ENCODE peak calls at places on chromosome 20, in ten cellular contexts. One of them, this sample, is unnamed.

GRCh38 chr20:38806855-38807655 is 1.6 kb downstream of the PPP1R16B start:
- DNase-seq in mucosa of descending colon: peak; percentile 28
- DNase-seq in colonic mucosa: no peak
- DNase-seq in neural crest cell: no peak
- DNase-seq in SK-N-SH: peak; percentile 43
- DNase-seq in tibial nerve: no peak
- DNase-seq in RWPE1: no peak
- DNase-seq in breast epithelium: no peak
- DNase-seq in GM13977: peak; percentile 63
- DNase-seq in WTC11: peak; percentile 27
- DNase-seq in this sample: peak; percentile 53

GRCh38 chr20:24027229-24027628 is 38.6 kb upstream of the GGTLC1 start:
- DNase-seq in SK-N-SH: no peak
- DNase-seq in mucosa of descending colon: peak; percentile 42
- DNase-seq in GM13977: no peak
- DNase-seq in tibial nerve: peak; percentile 68
- DNase-seq in RWPE1: no peak
- DNase-seq in breast epithelium: peak; percentile 33
- DNase-seq in neural crest cell: no peak
- DNase-seq in colonic mucosa: peak; percentile 43
- DNase-seq in WTC11: no peak
- DNase-seq in this sample: peak; percentile 89

GRCh38 chr20:44129996-44130718 is 56.8 kb downstream of the JPH2 start:
- DNase-seq in colonic mucosa: no peak
- DNase-seq in GM13977: no peak
- DNase-seq in RWPE1: no peak
- DNase-seq in breast epithelium: no peak
- DNase-seq in neural crest cell: no peak
- DNase-seq in mucosa of descending colon: no peak
- DNase-seq in WTC11: no peak
- DNase-seq in SK-N-SH: no peak
- DNase-seq in tibial nerve: no peak
- DNase-seq in this sample: no peak

GRCh38 chr20:19205999-19206398 is 6.4 kb upstream of the SLC24A3 start:
- DNase-seq in tibial nerve: peak; percentile 83
- DNase-seq in mucosa of descending colon: peak; percentile 88
- DNase-seq in WTC11: peak; percentile 93
- DNase-seq in RWPE1: peak; percentile 47
- DNase-seq in colonic mucosa: peak; percentile 85
- DNase-seq in SK-N-SH: peak; percentile 69
- DNase-seq in breast epithelium: peak; percentile 59
- DNase-seq in GM13977: peak; percentile 69
- DNase-seq in neural crest cell: peak; percentile 75
- DNase-seq in this sample: peak; percentile 77

GRCh38 chr20:32304121-32304520 is 26.7 kb downstream of the KIF3B start:
- DNase-seq in mucosa of descending colon: no peak
- DNase-seq in SK-N-SH: no peak
- DNase-seq in neural crest cell: no peak
- DNase-seq in tibial nerve: no peak
- DNase-seq in breast epithelium: no peak
- DNase-seq in WTC11: no peak
- DNase-seq in RWPE1: no peak
- DNase-seq in colonic mucosa: no peak
- DNase-seq in GM13977: no peak
- DNase-seq in this sample: no peak

GRCh38 chr20:48211847-48212246 is 426.6 kb upstream of the SULF2 start:
- DNase-seq in mucosa of descending colon: no peak
- DNase-seq in colonic mucosa: no peak
- DNase-seq in SK-N-SH: no peak
- DNase-seq in WTC11: no peak
- DNase-seq in RWPE1: no peak
- DNase-seq in neural crest cell: no peak
- DNase-seq in GM13977: no peak
- DNase-seq in tibial nerve: no peak
- DNase-seq in breast epithelium: no peak
- DNase-seq in this sample: no peak

GRCh38 chr20:39479196-39479810 is 517.2 kb downstream of the DHX35 start:
- DNase-seq in colonic mucosa: no peak
- DNase-seq in tibial nerve: no peak
- DNase-seq in RWPE1: no peak
- DNase-seq in breast epithelium: no peak
- DNase-seq in WTC11: no peak
- DNase-seq in GM13977: no peak
- DNase-seq in SK-N-SH: no peak
- DNase-seq in neural crest cell: no peak
- DNase-seq in mucosa of descending colon: no peak
- DNase-seq in this sample: no peak

GRCh38 chr20:14538433-14538832 is 201.0 kb upstream of the FLRT3 start:
- DNase-seq in GM13977: peak; percentile 20
- DNase-seq in mucosa of descending colon: no peak
- DNase-seq in WTC11: no peak
- DNase-seq in RWPE1: no peak
- DNase-seq in tibial nerve: no peak
- DNase-seq in breast epithelium: no peak
- DNase-seq in neural crest cell: no peak
- DNase-seq in colonic mucosa: no peak
- DNase-seq in SK-N-SH: no peak
- DNase-seq in this sample: no peak

DNA sequence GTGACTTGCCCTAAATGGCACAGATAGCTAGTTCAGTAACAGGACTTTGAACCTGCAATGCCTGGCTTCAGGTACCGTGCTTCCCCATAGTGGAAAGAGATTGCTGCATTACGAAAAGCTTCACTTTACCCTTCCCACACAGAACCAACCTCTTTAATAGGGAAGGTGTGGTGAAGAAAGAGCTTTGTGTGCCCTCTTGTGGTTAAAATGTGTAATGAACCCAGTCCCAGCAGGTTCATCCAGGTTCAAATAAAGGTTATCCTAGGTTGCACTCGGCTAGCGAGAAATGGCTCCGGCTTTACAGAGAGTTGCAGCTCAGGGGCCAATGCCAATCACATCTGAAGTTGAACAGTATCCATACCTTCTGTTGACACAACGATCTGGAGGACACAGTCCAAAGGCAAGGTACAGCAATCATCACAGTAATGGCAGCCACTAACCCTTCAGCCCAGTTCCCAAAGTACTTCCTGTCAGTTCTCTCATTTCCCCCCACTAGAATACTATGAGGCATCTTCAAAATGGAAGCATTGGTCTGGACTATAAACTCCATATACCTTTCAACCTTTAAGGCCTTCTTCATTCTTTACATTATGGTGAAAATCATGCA is 3.0 kb downstream of the DEFB115 start:
- DNase-seq in RWPE1: peak; percentile 48
- DNase-seq in tibial nerve: no peak
- DNase-seq in WTC11: no peak
- DNase-seq in colonic mucosa: no peak
- DNase-seq in GM13977: no peak
- DNase-seq in SK-N-SH: peak; percentile 29
- DNase-seq in neural crest cell: no peak
- DNase-seq in mucosa of descending colon: no peak
- DNase-seq in breast epithelium: no peak
- DNase-seq in this sample: peak; percentile 3
- TF ChIP-seq CTCF in RWPE1: peak; percentile 83
- TF ChIP-seq CTCF in tibial nerve: no peak
- TF ChIP-seq CTCF in WTC11: peak; percentile 43
- TF ChIP-seq CTCF in colonic mucosa: peak; percentile 30
- TF ChIP-seq CTCF in GM13977: peak; percentile 56
- TF ChIP-seq CTCF in SK-N-SH: peak; percentile 69
- TF ChIP-seq CTCF in neural crest cell: peak; percentile 50
- TF ChIP-seq CTCF in mucosa of descending colon: no peak
- TF ChIP-seq CTCF in breast epithelium: no peak
- TF ChIP-seq CTCF in this sample: peak; percentile 55

GRCh38 chr20:34820805-34821578 is 4.5 kb downstream of the NCOA6 start:
- DNase-seq in WTC11: no peak
- DNase-seq in tibial nerve: no peak
- DNase-seq in SK-N-SH: no peak
- DNase-seq in breast epithelium: no peak
- DNase-seq in GM13977: no peak
- DNase-seq in mucosa of descending colon: no peak
- DNase-seq in RWPE1: no peak
- DNase-seq in neural crest cell: no peak
- DNase-seq in colonic mucosa: no peak
- DNase-seq in this sample: no peak

GRCh38 chr20:34829191-34829590 is 3.7 kb upstream of the NCOA6 start:
- DNase-seq in neural crest cell: no peak
- DNase-seq in colonic mucosa: no peak
- DNase-seq in WTC11: no peak
- DNase-seq in tibial nerve: no peak
- DNase-seq in SK-N-SH: no peak
- DNase-seq in mucosa of descending colon: no peak
- DNase-seq in GM13977: no peak
- DNase-seq in breast epithelium: no peak
- DNase-seq in RWPE1: no peak
- DNase-seq in this sample: no peak

GRCh38 chr20:34824026-34824860 is 1.2 kb downstream of the NCOA6 start:
- DNase-seq in tibial nerve: peak; percentile 13
- DNase-seq in SK-N-SH: peak; percentile 50
- DNase-seq in colonic mucosa: peak; percentile 91
- DNase-seq in GM13977: peak; percentile 76
- DNase-seq in mucosa of descending colon: peak; percentile 80
- DNase-seq in WTC11: peak; percentile 72
- DNase-seq in breast epithelium: peak; percentile 65
- DNase-seq in RWPE1: peak; percentile 92
- DNase-seq in neural crest cell: peak; percentile 28
- DNase-seq in this sample: peak; percentile 89

GRCh38 chr20:34825530-34826362 is at the start of gene NCOA6:
- DNase-seq in mucosa of descending colon: peak; percentile 93
- DNase-seq in WTC11: peak; percentile 52
- DNase-seq in GM13977: peak; percentile 91
- DNase-seq in tibial nerve: peak; percentile 81
- DNase-seq in neural crest cell: peak; percentile 80
- DNase-seq in colonic mucosa: peak; percentile 93
- DNase-seq in SK-N-SH: peak; percentile 97
- DNase-seq in RWPE1: peak; percentile 96
- DNase-seq in breast epithelium: peak; percentile 74
- DNase-seq in this sample: peak; percentile 87

DNA sequence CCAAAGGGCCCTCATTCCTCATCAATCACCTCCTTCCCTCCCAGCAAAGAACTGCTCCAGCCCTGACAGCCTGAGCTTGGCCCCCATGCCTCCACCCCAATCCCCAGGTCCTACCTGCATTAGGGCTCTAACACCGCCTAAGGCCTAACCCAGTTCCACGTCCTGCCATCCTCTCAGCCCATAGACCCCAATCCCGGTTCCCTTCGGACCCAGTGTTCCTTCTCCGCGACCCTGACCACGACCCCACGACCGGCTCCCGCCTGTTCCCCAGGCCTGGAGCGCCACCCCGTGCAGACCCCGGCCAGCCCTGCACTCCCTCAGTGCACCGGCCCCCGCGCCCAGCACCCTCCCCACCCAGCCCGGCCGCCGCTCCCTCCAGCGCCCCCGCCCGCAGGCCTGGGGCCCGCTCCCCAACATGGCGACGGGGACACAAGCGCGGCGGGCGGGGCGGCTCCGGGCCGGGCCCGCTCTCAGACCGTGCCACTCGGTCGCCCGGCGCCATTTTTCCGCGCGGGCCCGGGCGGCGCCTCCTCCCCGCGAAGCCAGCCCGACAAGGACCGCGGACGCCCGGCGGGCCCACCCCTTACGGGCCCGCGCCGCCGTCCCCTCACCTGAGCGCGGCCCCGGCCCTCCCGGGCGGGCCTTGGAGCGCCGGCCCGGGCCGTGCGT is 456 bp downstream of the NCOA6 start:
- DNase-seq in SK-N-SH: peak; percentile 91
- DNase-seq in WTC11: peak; percentile 78
- DNase-seq in tibial nerve: peak; percentile 18
- DNase-seq in neural crest cell: peak; percentile 59
- DNase-seq in RWPE1: peak; percentile 60
- DNase-seq in mucosa of descending colon: peak; percentile 80
- DNase-seq in GM13977: peak; percentile 85
- DNase-seq in breast epithelium: peak; percentile 33
- DNase-seq in colonic mucosa: peak; percentile 56
- DNase-seq in this sample: peak; percentile 77
- TF ChIP-seq CTCF in SK-N-SH: peak; percentile 16
- TF ChIP-seq CTCF in WTC11: no peak
- TF ChIP-seq CTCF in tibial nerve: peak; percentile 8
- TF ChIP-seq CTCF in neural crest cell: peak; percentile 27
- TF ChIP-seq CTCF in RWPE1: no peak
- TF ChIP-seq CTCF in mucosa of descending colon: no peak
- TF ChIP-seq CTCF in GM13977: peak; percentile 22
- TF ChIP-seq CTCF in breast epithelium: no peak
- TF ChIP-seq CTCF in colonic mucosa: no peak
- TF ChIP-seq CTCF in this sample: no peak

DNA sequence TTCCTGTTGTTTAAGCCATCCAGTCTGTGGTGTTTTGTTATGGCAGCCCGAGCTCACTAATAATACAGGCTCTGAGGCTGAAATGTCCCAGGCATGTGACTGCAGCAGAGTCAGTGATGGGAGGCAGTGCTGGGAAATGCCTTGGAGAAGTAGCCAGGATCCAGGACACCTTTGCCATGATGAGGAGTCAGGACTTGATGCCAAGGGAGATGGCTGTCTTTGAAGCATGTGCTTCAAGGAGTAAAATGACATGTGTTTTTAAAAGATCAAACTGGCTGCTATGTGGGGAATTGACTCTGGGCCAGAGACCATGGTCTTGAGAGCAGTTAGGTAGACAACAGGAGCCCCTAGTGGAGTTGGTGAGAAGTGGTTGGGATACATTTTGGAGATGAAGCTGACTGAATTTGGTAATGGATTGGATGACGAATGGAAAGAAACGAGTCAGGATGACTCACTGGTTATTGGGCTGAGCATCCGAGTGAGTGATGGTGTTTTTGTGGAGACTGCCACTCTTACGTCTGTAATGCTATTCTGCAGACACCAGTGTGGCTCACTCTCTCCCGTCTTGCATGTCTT is 322.2 kb downstream of the PLCB1 start:
- DNase-seq in mucosa of descending colon: no peak
- DNase-seq in GM13977: peak; percentile 22
- DNase-seq in RWPE1: peak; percentile 55
- DNase-seq in tibial nerve: no peak
- DNase-seq in colonic mucosa: no peak
- DNase-seq in SK-N-SH: peak; percentile 8
- DNase-seq in breast epithelium: no peak
- DNase-seq in neural crest cell: no peak
- DNase-seq in WTC11: no peak
- DNase-seq in this sample: peak; percentile 48
- TF ChIP-seq CTCF in mucosa of descending colon: no peak
- TF ChIP-seq CTCF in GM13977: peak; percentile 41
- TF ChIP-seq CTCF in RWPE1: no peak
- TF ChIP-seq CTCF in tibial nerve: no peak
- TF ChIP-seq CTCF in colonic mucosa: no peak
- TF ChIP-seq CTCF in SK-N-SH: peak; percentile 77
- TF ChIP-seq CTCF in breast epithelium: no peak
- TF ChIP-seq CTCF in neural crest cell: peak; percentile 29
- TF ChIP-seq CTCF in WTC11: peak; percentile 27
- TF ChIP-seq CTCF in this sample: no peak

GRCh38 chr20:58237318-58238182 is 9.1 kb upstream of the ANKRD60 start:
- DNase-seq in SK-N-SH: no peak
- DNase-seq in tibial nerve: no peak
- DNase-seq in breast epithelium: no peak
- DNase-seq in colonic mucosa: peak; percentile 4
- DNase-seq in mucosa of descending colon: no peak
- DNase-seq in RWPE1: no peak
- DNase-seq in neural crest cell: no peak
- DNase-seq in WTC11: no peak
- DNase-seq in GM13977: no peak
- DNase-seq in this sample: no peak

GRCh38 chr20:58236612-58237317 is 8.3 kb upstream of the ANKRD60 start:
- DNase-seq in mucosa of descending colon: peak; percentile 85
- DNase-seq in WTC11: peak; percentile 82
- DNase-seq in GM13977: peak; percentile 85
- DNase-seq in RWPE1: peak; percentile 95
- DNase-seq in tibial nerve: peak; percentile 77
- DNase-seq in SK-N-SH: peak; percentile 89
- DNase-seq in neural crest cell: peak; percentile 92
- DNase-seq in breast epithelium: peak; percentile 30
- DNase-seq in colonic mucosa: peak; percentile 86
- DNase-seq in this sample: peak; percentile 91

GRCh38 chr20:58241766-58242465 is 13.5 kb upstream of the ANKRD60 start:
- DNase-seq in mucosa of descending colon: no peak
- DNase-seq in neural crest cell: no peak
- DNase-seq in RWPE1: no peak
- DNase-seq in SK-N-SH: no peak
- DNase-seq in GM13977: no peak
- DNase-seq in colonic mucosa: peak; percentile 13
- DNase-seq in tibial nerve: no peak
- DNase-seq in breast epithelium: no peak
- DNase-seq in WTC11: no peak
- DNase-seq in this sample: no peak

GRCh38 chr20:58238490-58238889 is 10.0 kb upstream of the ANKRD60 start:
- DNase-seq in colonic mucosa: peak; percentile 10
- DNase-seq in GM13977: no peak
- DNase-seq in WTC11: no peak
- DNase-seq in neural crest cell: no peak
- DNase-seq in tibial nerve: no peak
- DNase-seq in RWPE1: no peak
- DNase-seq in breast epithelium: no peak
- DNase-seq in SK-N-SH: no peak
- DNase-seq in mucosa of descending colon: no peak
- DNase-seq in this sample: no peak

GRCh38 chr20:58239216-58239615 is 10.8 kb upstream of the ANKRD60 start:
- DNase-seq in neural crest cell: no peak
- DNase-seq in SK-N-SH: no peak
- DNase-seq in tibial nerve: no peak
- DNase-seq in breast epithelium: no peak
- DNase-seq in WTC11: no peak
- DNase-seq in GM13977: no peak
- DNase-seq in RWPE1: no peak
- DNase-seq in mucosa of descending colon: no peak
- DNase-seq in colonic mucosa: no peak
- DNase-seq in this sample: no peak
- TF ChIP-seq CTCF in neural crest cell: no peak
- TF ChIP-seq CTCF in SK-N-SH: peak; percentile 32
- TF ChIP-seq CTCF in tibial nerve: no peak
- TF ChIP-seq CTCF in breast epithelium: no peak
- TF ChIP-seq CTCF in WTC11: no peak
- TF ChIP-seq CTCF in GM13977: no peak
- TF ChIP-seq CTCF in RWPE1: no peak
- TF ChIP-seq CTCF in mucosa of descending colon: no peak
- TF ChIP-seq CTCF in colonic mucosa: no peak
- TF ChIP-seq CTCF in this sample: no peak